ENCODE peak calls at places on chromosome 7, in ten cellular contexts. T is DND-41, H is cardiac muscle cell, X is SK-N-SH, E is Panc1, R is spleen, A is sigmoid colon, U is RWPE2, Z is IMR-90, I is AG04450. D is an unnamed sample.

GRCh38 chr7:49324707-49325106 is 400.4 kb downstream of the CDC14C start:
- DNase-seq in T (no peak), H (peak; percentile 12), X (no peak), E (peak; percentile 7), R (no peak), A (no peak), U (no peak), Z (no peak), I (no peak), D (no peak)

GRCh38 chr7:152081088-152081487 is 55.6 kb downstream of the GALNT11 start:
- DNase-seq in T (no peak), H (no peak), X (no peak), E (no peak), R (no peak), A (no peak), U (no peak), Z (no peak), I (no peak), D (no peak)

GRCh38 chr7:125059861-125060456 is 130.3 kb upstream of the POT1 start:
- DNase-seq in T (no peak), H (peak; percentile 33), X (peak; percentile 12), E (no peak), R (no peak), A (no peak), U (no peak), Z (peak; percentile 3), I (no peak), D (no peak)

GRCh38 chr7:128082431-128082830 is 51.2 kb upstream of the LRRC4 start:
- DNase-seq in T (no peak), H (no peak), X (no peak), E (no peak), R (no peak), A (no peak), U (no peak), Z (no peak), I (no peak), D (no peak)

GRCh38 chr7:31603076-31603475 is 83.9 kb upstream of the PPP1R17 start:
- DNase-seq in T (no peak), H (no peak), X (no peak), E (no peak), R (no peak), A (no peak), U (no peak), Z (no peak), I (no peak), D (no peak)

GRCh38 chr7:34041716-34042115 is 136.4 kb downstream of the BMPER start:
- DNase-seq in T (no peak), H (peak; percentile 45), X (no peak), E (no peak), R (no peak), A (no peak), U (no peak), Z (peak; percentile 47), I (no peak), D (no peak)

GRCh38 chr7:117123311-117123926 is 170.1 kb downstream of the ST7 start:
- DNase-seq in T (no peak), H (no peak), X (no peak), E (no peak), R (no peak), A (no peak), U (no peak), Z (no peak), I (no peak), D (no peak)

GRCh38 chr7:96321041-96321669 is 743 bp downstream of the SLC25A13 start:
- DNase-seq in T (peak; percentile 57), H (peak; percentile 84), X (peak; percentile 87), E (peak; percentile 58), R (peak; percentile 95), A (peak; percentile 93), U (no peak), Z (peak; percentile 74), I (peak; percentile 18), D (peak; percentile 88)

GRCh38 chr7:90749774-90750173 is 153.7 kb downstream of the CDK14 start:
- DNase-seq in T (no peak), H (peak; percentile 57), X (peak; percentile 52), E (no peak), R (no peak), A (no peak), U (no peak), Z (peak; percentile 33), I (no peak), D (no peak)

GRCh38 chr7:101241015-101241363 is 3.4 kb upstream of the CLDN15 start:
- DNase-seq in T (no peak), H (peak; percentile 45), X (no peak), E (no peak), R (no peak), A (no peak), U (no peak), Z (no peak), I (no peak), D (no peak)

GRCh38 chr7:104789780-104790179 is 224.2 kb upstream of the KMT2E start:
- DNase-seq in T (no peak), H (no peak), X (no peak), E (no peak), R (no peak), A (no peak), U (no peak), Z (no peak), I (no peak), D (no peak)

DNA sequence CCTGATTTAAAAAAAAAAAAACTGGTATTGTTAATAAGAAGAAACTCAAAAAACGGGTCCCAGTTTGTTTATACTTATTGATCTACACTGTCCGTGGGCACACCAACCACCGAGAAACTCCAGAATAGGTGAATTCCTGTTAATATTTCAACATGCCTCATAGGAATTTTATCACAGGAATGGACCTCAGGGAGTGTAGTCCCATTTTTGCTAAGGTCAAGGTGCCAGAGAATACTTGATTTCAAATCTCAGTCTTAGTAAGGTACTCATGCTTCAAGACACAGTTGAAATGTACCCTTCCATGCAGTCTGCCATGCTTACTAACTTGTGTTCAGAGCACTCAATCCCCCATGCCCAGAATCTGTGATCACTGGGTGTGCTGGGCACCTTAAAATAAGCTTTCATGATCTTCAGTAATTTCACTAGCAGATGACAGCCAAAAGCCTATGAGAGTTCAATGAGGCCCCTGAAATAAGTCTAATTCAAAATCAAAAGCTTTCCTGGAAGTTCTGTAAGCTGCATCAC is 385.7 kb downstream of the TNS3 start:
- DNase-seq in T (no peak), H (no peak), X (no peak), E (no peak), R (no peak), A (no peak), U (no peak), Z (no peak), I (no peak), D (no peak)
- H3K27ac ChIP-seq in T (no peak overlapping the region), H (no peak overlapping the region), X (no peak overlapping the region), E (no peak overlapping the region), R (no peak overlapping the region), A (no peak overlapping the region), U (no peak overlapping the region), Z (no peak overlapping the region), I (no peak overlapping the region), D (no peak overlapping the region)

GRCh38 chr7:115009139-115009538 is 87.2 kb downstream of the MDFIC start:
- DNase-seq in T (peak; percentile 47), H (no peak), X (no peak), E (no peak), R (no peak), A (no peak), U (no peak), Z (peak; percentile 15), I (no peak), D (no peak)

GRCh38 chr7:115010436-115010810 is 88.5 kb downstream of the MDFIC start:
- DNase-seq in T (no peak), H (no peak), X (no peak), E (no peak), R (no peak), A (no peak), U (no peak), Z (no peak), I (no peak), D (no peak)

GRCh38 chr7:115008465-115009114 is 86.7 kb downstream of the MDFIC start:
- DNase-seq in T (peak; percentile 79), H (peak; percentile 96), X (no peak), E (no peak), R (no peak), A (peak; percentile 83), U (no peak), Z (peak; percentile 79), I (peak; percentile 44), D (peak; percentile 84)

GRCh38 chr7:115007751-115008150 is 85.9 kb downstream of the MDFIC start:
- DNase-seq in T (no peak), H (no peak), X (no peak), E (no peak), R (no peak), A (no peak), U (no peak), Z (no peak), I (no peak), D (no peak)

GRCh38 chr7:115009736-115010435 is 88.0 kb downstream of the MDFIC start:
- DNase-seq in T (no peak), H (peak; percentile 76), X (no peak), E (no peak), R (no peak), A (peak; percentile 70), U (no peak), Z (peak; percentile 38), I (no peak), D (no peak)
- H3K4me3 ChIP-seq in T (peak overlapping the region; percentile 42), H (no peak overlapping the region), X (no peak overlapping the region), E (no peak overlapping the region), R (no peak overlapping the region), A (no peak overlapping the region), U (no peak overlapping the region), Z (no peak overlapping the region), I (no peak overlapping the region), D (no peak overlapping the region)

DNA sequence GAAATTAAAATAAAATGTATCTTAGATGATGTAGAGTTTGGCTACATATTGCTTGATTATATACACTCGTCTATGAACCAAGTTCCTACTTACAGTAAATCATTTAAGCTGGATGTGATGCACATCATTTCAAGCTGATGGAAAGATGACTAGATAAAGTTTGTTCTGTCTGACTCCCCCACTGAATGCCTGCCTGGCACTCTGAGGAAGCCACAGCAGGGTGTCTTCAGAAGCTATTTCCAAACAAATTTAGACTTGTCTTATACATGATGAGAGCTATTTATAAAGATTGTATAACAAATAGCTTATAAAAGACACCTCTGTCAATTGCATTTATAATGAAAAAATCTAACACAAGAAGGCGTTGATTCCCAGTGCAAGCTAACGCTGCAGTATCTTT is 741.4 kb downstream of the MAGI2 start:
- DNase-seq in T (no peak), H (no peak), X (no peak), E (no peak), R (no peak), A (no peak), U (no peak), Z (no peak), I (no peak), D (no peak)
- TF ChIP-seq CTCF in T (no peak), H (no peak), X (no peak), E (no peak), R (no peak), A (no peak), U (no peak), Z (no peak), I (no peak), D (no peak)

GRCh38 chr7:122301858-122302745 is 2.4 kb downstream of the FEZF1 start:
- DNase-seq in T (no peak), H (no peak), X (peak; percentile 39), E (no peak), R (no peak), A (no peak), U (no peak), Z (no peak), I (no peak), D (no peak)
- H3K27ac ChIP-seq in T (no peak overlapping the region), H (no peak overlapping the region), X (no peak overlapping the region), E (no peak overlapping the region), R (no peak overlapping the region), A (no peak overlapping the region), U (no peak overlapping the region), Z (no peak overlapping the region), I (no peak overlapping the region), D (no peak overlapping the region)